ENCODE peak calls at places on chromosomes 3 and 15, in five cellular contexts. One of them, this sample, is unnamed.

GRCh38 chr3:147410518-147411234 is 1.5 kb downstream of the ZIC1 start:
- DNase-seq in NCI-H748 treated with DMSO at 0.1 percent for 48 hours: no peak
- DNase-seq in COR-L47: no peak
- DNase-seq in T47D: no peak
- DNase-seq in fibroblast of lung: no peak
- DNase-seq in this sample: no peak

GRCh38 chr3:186132487-186132886 is 23.6 kb upstream of the ETV5 start:
- DNase-seq in NCI-H748 treated with DMSO at 0.1 percent for 48 hours: no peak
- DNase-seq in COR-L47: no peak
- DNase-seq in T47D: no peak
- DNase-seq in fibroblast of lung: no peak
- DNase-seq in this sample: no peak

GRCh38 chr3:73805435-73805834 is 180.7 kb upstream of the PDZRN3 start:
- DNase-seq in NCI-H748 treated with DMSO at 0.1 percent for 48 hours: no peak
- DNase-seq in COR-L47: no peak
- DNase-seq in T47D: no peak
- DNase-seq in fibroblast of lung: peak
- DNase-seq in this sample: no peak

GRCh38 chr15:70726753-70727152 is 36.6 kb downstream of the UACA start:
- DNase-seq in NCI-H748 treated with DMSO at 0.1 percent for 48 hours: no peak
- DNase-seq in COR-L47: no peak
- DNase-seq in T47D: no peak
- DNase-seq in fibroblast of lung: no peak
- DNase-seq in this sample: no peak

GRCh38 chr3:150020527-150020926 is 49.8 kb upstream of the PFN2 start:
- DNase-seq in NCI-H748 treated with DMSO at 0.1 percent for 48 hours: no peak
- DNase-seq in COR-L47: no peak
- DNase-seq in T47D: no peak
- DNase-seq in fibroblast of lung: peak
- DNase-seq in this sample: no peak

GRCh38 chr3:95894820-95895219 is 919.6 kb upstream of the EPHA6 start:
- DNase-seq in NCI-H748 treated with DMSO at 0.1 percent for 48 hours: no peak
- DNase-seq in COR-L47: no peak
- DNase-seq in T47D: no peak
- DNase-seq in fibroblast of lung: no peak
- DNase-seq in this sample: no peak

GRCh38 chr3:20054549-20054987 is 14.3 kb downstream of the KAT2B start:
- DNase-seq in NCI-H748 treated with DMSO at 0.1 percent for 48 hours: no peak
- DNase-seq in COR-L47: peak
- DNase-seq in T47D: no peak
- DNase-seq in fibroblast of lung: peak
- DNase-seq in this sample: no peak

GRCh38 chr3:169083126-169083525 is 580.4 kb downstream of the MECOM start:
- DNase-seq in NCI-H748 treated with DMSO at 0.1 percent for 48 hours: no peak
- DNase-seq in COR-L47: no peak
- DNase-seq in T47D: no peak
- DNase-seq in fibroblast of lung: no peak
- DNase-seq in this sample: no peak

GRCh38 chr3:23325466-23326065 is 122.4 kb downstream of the UBE2E2 start:
- DNase-seq in NCI-H748 treated with DMSO at 0.1 percent for 48 hours: no peak
- DNase-seq in COR-L47: no peak
- DNase-seq in T47D: no peak
- DNase-seq in fibroblast of lung: no peak
- DNase-seq in this sample: no peak

GRCh38 chr15:31306036-31306425 is 20.6 kb upstream of the KLF13 start:
- DNase-seq in NCI-H748 treated with DMSO at 0.1 percent for 48 hours: no peak
- DNase-seq in COR-L47: no peak
- DNase-seq in T47D: no peak
- DNase-seq in fibroblast of lung: no peak
- DNase-seq in this sample: no peak

GRCh38 chr15:67784057-67784781 is 41.1 kb upstream of the SKOR1 start:
- DNase-seq in NCI-H748 treated with DMSO at 0.1 percent for 48 hours: peak
- DNase-seq in COR-L47: peak
- DNase-seq in T47D: no peak
- DNase-seq in fibroblast of lung: no peak
- DNase-seq in this sample: peak

GRCh38 chr3:97829198-97829597 is 7.4 kb downstream of the CRYBG3 start:
- DNase-seq in NCI-H748 treated with DMSO at 0.1 percent for 48 hours: no peak
- DNase-seq in COR-L47: no peak
- DNase-seq in T47D: no peak
- DNase-seq in fibroblast of lung: no peak
- DNase-seq in this sample: no peak

GRCh38 chr15:61871926-61872522 is 188.2 kb downstream of the VPS13C start:
- DNase-seq in NCI-H748 treated with DMSO at 0.1 percent for 48 hours: peak
- DNase-seq in COR-L47: no peak
- DNase-seq in T47D: peak
- DNase-seq in fibroblast of lung: peak
- DNase-seq in this sample: peak

GRCh38 chr3:57822686-57823085 is 66.6 kb downstream of the SLMAP start:
- DNase-seq in NCI-H748 treated with DMSO at 0.1 percent for 48 hours: no peak
- DNase-seq in COR-L47: no peak
- DNase-seq in T47D: no peak
- DNase-seq in fibroblast of lung: no peak
- DNase-seq in this sample: no peak

GRCh38 chr15:40696228-40696627 is 1.3 kb downstream of the RAD51 start:
- DNase-seq in NCI-H748 treated with DMSO at 0.1 percent for 48 hours: no peak
- DNase-seq in COR-L47: no peak
- DNase-seq in T47D: no peak
- DNase-seq in fibroblast of lung: no peak
- DNase-seq in this sample: no peak

GRCh38 chr15:60758961-60759729 is 280.2 kb upstream of the ICE2 start:
- DNase-seq in NCI-H748 treated with DMSO at 0.1 percent for 48 hours: no peak
- DNase-seq in COR-L47: no peak
- DNase-seq in T47D: no peak
- DNase-seq in fibroblast of lung: peak
- DNase-seq in this sample: no peak

GRCh38 chr15:68576253-68577236 is 2.2 kb upstream of the CORO2B start:
- DNase-seq in NCI-H748 treated with DMSO at 0.1 percent for 48 hours: no peak
- DNase-seq in COR-L47: peak
- DNase-seq in T47D: no peak
- DNase-seq in fibroblast of lung: no peak
- DNase-seq in this sample: no peak

GRCh38 chr3:5840091-5840490 is 652.6 kb downstream of the EDEM1 start:
- DNase-seq in NCI-H748 treated with DMSO at 0.1 percent for 48 hours: no peak
- DNase-seq in COR-L47: no peak
- DNase-seq in T47D: no peak
- DNase-seq in fibroblast of lung: no peak
- DNase-seq in this sample: no peak

GRCh38 chr3:138356666-138357409 is 8.5 kb downstream of the MRAS start:
- DNase-seq in NCI-H748 treated with DMSO at 0.1 percent for 48 hours: no peak
- DNase-seq in COR-L47: peak
- DNase-seq in T47D: no peak
- DNase-seq in fibroblast of lung: no peak
- DNase-seq in this sample: no peak

GRCh38 chr3:69983546-69984265 is 15.8 kb upstream of the SAMMSON start:
- DNase-seq in NCI-H748 treated with DMSO at 0.1 percent for 48 hours: no peak
- DNase-seq in COR-L47: no peak
- DNase-seq in T47D: no peak
- DNase-seq in fibroblast of lung: no peak
- DNase-seq in this sample: no peak

GRCh38 chr15:90930861-90931629 is 1.3 kb downstream of the HDDC3 start:
- DNase-seq in NCI-H748 treated with DMSO at 0.1 percent for 48 hours: no peak
- DNase-seq in COR-L47: no peak
- DNase-seq in T47D: no peak
- DNase-seq in fibroblast of lung: no peak
- DNase-seq in this sample: no peak

GRCh38 chr3:152385761-152386160 is 117.0 kb downstream of the MBNL1 start:
- DNase-seq in NCI-H748 treated with DMSO at 0.1 percent for 48 hours: no peak
- DNase-seq in COR-L47: no peak
- DNase-seq in T47D: no peak
- DNase-seq in fibroblast of lung: peak
- DNase-seq in this sample: no peak

GRCh38 chr3:81462921-81463320 is 298.5 kb downstream of the GBE1 start:
- DNase-seq in NCI-H748 treated with DMSO at 0.1 percent for 48 hours: no peak
- DNase-seq in COR-L47: no peak
- DNase-seq in T47D: no peak
- DNase-seq in fibroblast of lung: no peak
- DNase-seq in this sample: no peak

GRCh38 chr3:134373942-134374790 is at the start of gene AMOTL2:
- DNase-seq in NCI-H748 treated with DMSO at 0.1 percent for 48 hours: peak
- DNase-seq in COR-L47: peak
- DNase-seq in T47D: peak
- DNase-seq in fibroblast of lung: peak
- DNase-seq in this sample: peak

GRCh38 chr3:129063841-129064482 is 3.4 kb downstream of the GP9 start:
- DNase-seq in NCI-H748 treated with DMSO at 0.1 percent for 48 hours: no peak
- DNase-seq in COR-L47: no peak
- DNase-seq in T47D: no peak
- DNase-seq in fibroblast of lung: no peak
- DNase-seq in this sample: no peak

GRCh38 chr3:125039041-125039896 is 16.5 kb downstream of the HEG1 start:
- DNase-seq in NCI-H748 treated with DMSO at 0.1 percent for 48 hours: no peak
- DNase-seq in COR-L47: peak
- DNase-seq in T47D: no peak
- DNase-seq in fibroblast of lung: no peak
- DNase-seq in this sample: no peak